ENCODE peak calls at places on chromosomes 16 and 17, in five cellular contexts. A is adrenal gland; P is CD4-positive, alpha-beta T cell; V is left ventricle myocardium inferior; K is Calu3. D is an unnamed sample.
A peak's percentile ranks its signal among the peaks of the same experiment; 100 is the strongest.

GRCh38 chr17:19766016-19766415 is 17.9 kb upstream of the ALDH3A1 start:
- DNase-seq in A (no peak), P (no peak), V (no peak), K (no peak), D (peak; percentile 10)

GRCh38 chr17:61486135-61487120 is 34.2 kb downstream of the TBX4 start:
- DNase-seq in A (no peak), P (no peak), V (no peak), K (no peak), D (no peak)

GRCh38 chr16:87203060-87203656 is 114.0 kb downstream of the C16orf95 start:
- DNase-seq in A (no peak), P (peak; percentile 8), V (peak; percentile 51), K (peak; percentile 88), D (peak; percentile 79)

GRCh38 chr16:19523184-19523558 is 571 bp upstream of the CCP110 start:
- DNase-seq in A (no peak), P (no peak), V (no peak), K (no peak), D (no peak)

GRCh38 chr16:74501484-74502479 is 80.5 kb upstream of the CLEC18B start:
- DNase-seq in A (no peak), P (no peak), V (no peak), K (no peak), D (no peak)

GRCh38 chr16:84931107-84931494 is 80.2 kb downstream of the ZDHHC7 start:
- DNase-seq in A (no peak), P (no peak), V (no peak), K (no peak), D (no peak)

GRCh38 chr17:19365833-19366636 is 3.5 kb upstream of the B9D1 start:
- DNase-seq in A (no peak), P (no peak), V (no peak), K (no peak), D (no peak)

GRCh38 chr16:61926766-61927165 is 109.5 kb downstream of the CDH8 start:
- DNase-seq in A (no peak), P (no peak), V (no peak), K (no peak), D (no peak)

GRCh38 chr16:12078405-12079245 is 102.1 kb downstream of the SNX29 start:
- DNase-seq in A (no peak), P (no peak), V (no peak), K (no peak), D (no peak)

GRCh38 chr17:78390241-78391050 is 12.0 kb downstream of the PGS1 start:
- DNase-seq in A (peak; percentile 64), P (no peak), V (no peak), K (no peak), D (no peak)

GRCh38 chr16:89710709-89711564 is 9.4 kb upstream of the SPATA2L start:
- DNase-seq in A (no peak), P (no peak), V (no peak), K (no peak), D (no peak)

GRCh38 chr16:80968386-80969113 is 38.1 kb downstream of the CMC2 start:
- DNase-seq in A (no peak), P (no peak), V (no peak), K (peak; percentile 41), D (no peak)
- TF ChIP-seq CTCF in A (no peak), P (no peak), V (no peak), K (peak; percentile 14), D (no peak)

GRCh38 chr16:79169239-79169638 is 431.3 kb downstream of the MAF start:
- DNase-seq in A (peak; percentile 22), P (no peak), V (no peak), K (no peak), D (no peak)
- TF ChIP-seq CTCF in A (no peak), P (no peak), V (no peak), K (no peak), D (peak; percentile 5)

GRCh38 chr17:79997004-79997673 is 38.5 kb downstream of the TBC1D16 start:
- DNase-seq in A (peak; percentile 47), P (peak; percentile 66), V (no peak), K (no peak), D (no peak)
- TF ChIP-seq CTCF in A (no peak), P (no peak), V (no peak), K (no peak), D (no peak)

GRCh38 chr17:47204722-47205418 is 4.3 kb upstream of the MYL4 start:
- DNase-seq in A (no peak), P (peak; percentile 14), V (peak; percentile 34), K (no peak), D (peak; percentile 47)

GRCh38 chr17:47201168-47201567 is 8.0 kb upstream of the MYL4 start:
- DNase-seq in A (no peak), P (no peak), V (no peak), K (no peak), D (no peak)

GRCh38 chr17:47207143-47208067 is 1.7 kb upstream of the MYL4 start:
- DNase-seq in A (no peak), P (no peak), V (no peak), K (no peak), D (no peak)

GRCh38 chr17:47205419-47205963 is 3.7 kb upstream of the MYL4 start:
- DNase-seq in A (peak; percentile 78), P (peak; percentile 46), V (peak; percentile 38), K (peak; percentile 86), D (peak; percentile 43)

DNA sequence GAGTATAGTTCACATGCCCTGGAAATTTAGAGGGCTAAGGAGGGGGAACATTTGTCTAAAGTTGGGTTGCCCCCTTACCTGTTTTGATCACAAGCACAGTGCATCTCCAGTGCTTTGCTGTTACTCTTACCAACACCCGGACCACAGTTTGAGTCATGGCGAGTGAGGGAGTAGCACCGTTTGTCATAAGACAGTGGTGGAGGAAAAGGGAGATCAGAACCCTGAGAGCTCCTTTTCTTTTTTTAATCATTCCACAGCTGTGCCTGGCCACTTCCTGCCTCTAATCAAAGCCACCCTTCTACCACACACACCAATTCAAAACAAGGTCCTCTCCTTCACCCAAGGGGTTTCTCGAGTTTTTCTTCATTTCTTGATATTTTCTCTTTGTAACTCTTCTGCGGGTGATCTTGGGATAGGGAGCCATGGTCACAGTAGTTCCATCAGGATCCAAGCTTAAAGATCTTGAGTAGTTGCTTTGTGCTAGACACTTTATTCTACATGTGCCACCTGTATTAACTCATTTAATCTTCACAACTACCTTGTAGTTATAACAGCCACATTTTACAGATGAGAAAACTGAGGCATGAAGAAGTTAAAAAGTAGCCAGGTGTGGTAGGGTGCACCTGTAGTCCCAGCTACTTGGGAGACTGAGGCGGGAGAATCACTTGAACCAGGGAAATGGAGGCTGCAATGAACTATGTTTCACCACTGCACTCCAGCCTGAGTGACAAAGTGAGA is 5.0 kb upstream of the MYL4 start:
- DNase-seq in A (no peak), P (no peak), V (no peak), K (no peak), D (no peak)
- TF ChIP-seq CTCF in A (no peak), P (no peak), V (no peak), K (no peak), D (no peak)

GRCh38 chr17:48068491-48068961 is 20.4 kb downstream of the NFE2L1 start:
- DNase-seq in A (no peak), P (no peak), V (no peak), K (peak; percentile 43), D (no peak)
- TF ChIP-seq CTCF in A (peak; percentile 17), P (no peak), V (peak; percentile 38), K (peak; percentile 31), D (no peak)

GRCh38 chr17:44385287-44386181 is 3.9 kb downstream of the ITGA2B start:
- DNase-seq in A (peak; percentile 68), P (peak; percentile 80), V (peak; percentile 83), K (peak; percentile 91), D (peak; percentile 95)
- TF ChIP-seq CTCF in A (no peak), P (no peak), V (no peak), K (no peak), D (peak; percentile 11)

DNA sequence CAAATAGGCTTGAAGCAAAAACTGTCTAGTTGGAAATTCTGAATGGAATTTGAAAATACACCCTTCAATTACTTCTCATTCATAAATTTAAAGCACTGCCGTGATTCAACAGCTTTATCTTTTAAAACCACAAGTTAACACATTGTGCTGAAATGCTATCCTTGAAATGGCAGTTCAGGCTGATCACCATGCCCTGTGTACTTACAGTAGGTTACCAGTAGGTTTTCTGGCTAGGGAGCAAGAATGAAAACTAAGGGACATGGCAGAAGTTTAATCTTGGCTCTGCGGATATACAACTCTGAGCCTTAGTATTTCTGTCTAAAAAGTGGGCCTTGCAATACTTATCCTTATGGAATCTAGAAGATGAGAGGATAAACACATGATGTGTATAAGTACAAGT is 28.0 kb downstream of the NXPH3 start:
- DNase-seq in A (no peak), P (no peak), V (no peak), K (no peak), D (no peak)
- TF ChIP-seq CTCF in A (no peak), P (no peak), V (peak; percentile 28), K (no peak), D (no peak)